ENCODE peak calls at places on chromosomes 12 and 14, in ten cellular contexts. H is activated B cell treated with CpG ODN at 0.5 μM for 24 hours, Q is neural crest cell, K is PC-9, Z is choroid plexus epithelial cell, F is transverse colon, C is PC-3, W is cardiac fibroblast, A is GM20000, S is Calu3. O is an unnamed sample.

GRCh38 chr12:15206831-15207394 is 14.3 kb downstream of the RERG start:
- DNase-seq in H (no peak), Q (no peak), K (no peak), Z (no peak), F (no peak), C (no peak), W (no peak), A (no peak), S (no peak), O (no peak)

GRCh38 chr12:46964496-46965098 is 114.8 kb upstream of the PCED1B start:
- DNase-seq in H (no peak), Q (no peak), K (peak; percentile 59), Z (peak; percentile 53), F (no peak), C (no peak), W (peak; percentile 71), A (no peak), S (no peak), O (no peak)

GRCh38 chr14:88005050-88005481 is at the start of gene GPR65:
- DNase-seq in H (no peak), Q (no peak), K (no peak), Z (peak; percentile 48), F (no peak), C (no peak), W (peak; percentile 51), A (peak; percentile 49), S (no peak), O (no peak)

GRCh38 chr12:53231859-53232640 is at the start of gene RARG:
- DNase-seq in H (no peak), Q (no peak), K (peak; percentile 90), Z (no peak), F (peak; percentile 71), C (peak; percentile 78), W (peak; percentile 66), A (peak; percentile 58), S (peak; percentile 78), O (no peak)

GRCh38 chr12:6644257-6644596 is 3.0 kb downstream of the ACRBP start:
- DNase-seq in H (no peak), Q (no peak), K (no peak), Z (no peak), F (no peak), C (no peak), W (no peak), A (no peak), S (no peak), O (peak; percentile 37)

GRCh38 chr12:6788972-6789905 is at the start of gene CD4:
- DNase-seq in H (no peak), Q (no peak), K (peak; percentile 37), Z (no peak), F (peak; percentile 67), C (no peak), W (no peak), A (no peak), S (no peak), O (no peak)

GRCh38 chr14:58280954-58281787 is 17.2 kb upstream of the ARID4A start:
- DNase-seq in H (no peak), Q (no peak), K (peak; percentile 53), Z (peak; percentile 95), F (peak; percentile 44), C (peak; percentile 49), W (peak; percentile 96), A (peak; percentile 32), S (peak; percentile 66), O (no peak)

GRCh38 chr12:31234955-31235867 is 90.7 kb downstream of the SINHCAF start:
- DNase-seq in H (no peak), Q (peak; percentile 50), K (peak; percentile 56), Z (peak; percentile 64), F (peak; percentile 21), C (peak; percentile 67), W (peak; percentile 41), A (no peak), S (peak; percentile 64), O (peak; percentile 57)

GRCh38 chr14:86027990-86028389 is 498.0 kb downstream of the FLRT2 start:
- DNase-seq in H (no peak), Q (no peak), K (no peak), Z (no peak), F (no peak), C (no peak), W (no peak), A (no peak), S (no peak), O (no peak)

GRCh38 chr12:48979602-48980388 is 1.7 kb downstream of the WNT1 start:
- DNase-seq in H (no peak), Q (no peak), K (no peak), Z (no peak), F (peak; percentile 50), C (no peak), W (no peak), A (peak; percentile 68), S (no peak), O (no peak)

GRCh38 chr12:53355121-53355520 is 19.0 kb upstream of the SP7 start:
- DNase-seq in H (no peak), Q (no peak), K (no peak), Z (no peak), F (no peak), C (no peak), W (no peak), A (no peak), S (no peak), O (no peak)

GRCh38 chr12:14845350-14845750 is 2.0 kb upstream of the ART4 start:
- DNase-seq in H (no peak), Q (peak; percentile 36), K (peak; percentile 52), Z (peak; percentile 78), F (peak; percentile 49), C (peak; percentile 75), W (peak; percentile 80), A (peak; percentile 50), S (peak; percentile 50), O (peak; percentile 43)

GRCh38 chr14:32202468-32202865 is 602 bp downstream of the RNU6-8 start:
- DNase-seq in H (no peak), Q (peak; percentile 11), K (no peak), Z (peak; percentile 56), F (no peak), C (peak; percentile 30), W (no peak), A (no peak), S (no peak), O (peak; percentile 5)

GRCh38 chr12:59934486-59934885 is 338.7 kb downstream of the SLC16A7 start:
- DNase-seq in H (no peak), Q (no peak), K (no peak), Z (no peak), F (no peak), C (no peak), W (no peak), A (no peak), S (no peak), O (no peak)

GRCh38 chr14:68978550-68978911 is 571 bp downstream of the ACTN1 start:
- DNase-seq in H (peak; percentile 22), Q (peak; percentile 58), K (peak; percentile 79), Z (peak; percentile 64), F (peak; percentile 66), C (peak; percentile 64), W (peak; percentile 55), A (peak; percentile 63), S (peak; percentile 78), O (peak; percentile 71)

GRCh38 chr14:105776924-105777323 is 250.5 kb downstream of the TMEM121 start:
- DNase-seq in H (no peak), Q (no peak), K (no peak), Z (no peak), F (no peak), C (no peak), W (no peak), A (no peak), S (no peak), O (no peak)

GRCh38 chr14:105773584-105773983 is 247.2 kb downstream of the TMEM121 start:
- DNase-seq in H (no peak), Q (no peak), K (no peak), Z (no peak), F (no peak), C (no peak), W (no peak), A (no peak), S (no peak), O (no peak)

GRCh38 chr14:105774001-105774400 is 247.6 kb downstream of the TMEM121 start:
- DNase-seq in H (no peak), Q (no peak), K (peak; percentile 9), Z (no peak), F (no peak), C (peak; percentile 2), W (no peak), A (no peak), S (peak; percentile 69), O (no peak)
- TF ChIP-seq CTCF in H (no peak), Q (no peak), K (peak; percentile 43), Z (no peak), F (no peak), C (peak; percentile 23), W (no peak), A (no peak), S (no peak), O (no peak)

GRCh38 chr12:116882742-116883141 is 1.5 kb upstream of the HRK start:
- DNase-seq in H (no peak), Q (no peak), K (no peak), Z (peak; percentile 62), F (no peak), C (peak; percentile 70), W (peak; percentile 50), A (peak; percentile 49), S (no peak), O (no peak)
- TF ChIP-seq CTCF in H (no peak), Q (peak; percentile 44), K (peak; percentile 22), Z (peak; percentile 52), F (no peak), C (peak; percentile 65), W (peak; percentile 45), A (no peak), S (no peak), O (no peak)

GRCh38 chr12:99914206-99914605 is 70.5 kb downstream of the ANKS1B start:
- DNase-seq in H (no peak), Q (no peak), K (no peak), Z (no peak), F (no peak), C (no peak), W (no peak), A (no peak), S (no peak), O (no peak)

GRCh38 chr12:99918003-99918402 is 66.7 kb downstream of the ANKS1B start:
- DNase-seq in H (no peak), Q (no peak), K (no peak), Z (no peak), F (no peak), C (no peak), W (peak; percentile 51), A (no peak), S (no peak), O (no peak)

GRCh38 chr12:99915251-99916082 is 69.3 kb downstream of the ANKS1B start:
- DNase-seq in H (no peak), Q (no peak), K (no peak), Z (peak; percentile 29), F (no peak), C (peak; percentile 86), W (peak; percentile 17), A (no peak), S (no peak), O (no peak)

GRCh38 chr12:99920561-99920960 is 64.2 kb downstream of the ANKS1B start:
- DNase-seq in H (no peak), Q (no peak), K (no peak), Z (no peak), F (no peak), C (no peak), W (no peak), A (no peak), S (no peak), O (no peak)

GRCh38 chr12:99916555-99916954 is 68.2 kb downstream of the ANKS1B start:
- DNase-seq in H (no peak), Q (no peak), K (no peak), Z (no peak), F (no peak), C (peak; percentile 69), W (no peak), A (no peak), S (no peak), O (no peak)
- TF ChIP-seq CTCF in H (no peak), Q (no peak), K (no peak), Z (no peak), F (no peak), C (no peak), W (no peak), A (no peak), S (no peak), O (no peak)

GRCh38 chr12:110782922-110783321 is 40.2 kb upstream of the PPP1CC start:
- DNase-seq in H (no peak), Q (no peak), K (no peak), Z (no peak), F (no peak), C (no peak), W (no peak), A (no peak), S (no peak), O (no peak)
- TF ChIP-seq CTCF in H (no peak), Q (no peak), K (no peak), Z (no peak), F (no peak), C (no peak), W (no peak), A (no peak), S (no peak), O (no peak)

O was measured in endothelial cell.